ENCODE peak calls at places on chromosomes 1 and 21, in four cellular contexts. One of them, this sample, is unnamed. For H3K9me3, the result is how much of the 10 kb centered on the place peaks cover.

GRCh38 chr1:2344744-2345296 is 46.5 kb downstream of the MORN1 start:
- DNase-seq in lung: no peak
- DNase-seq in transverse colon: no peak
- DNase-seq in heart right ventricle: peak
- DNase-seq in this sample: no peak

GRCh38 chr21:44497641-44498243 is 42.3 kb downstream of the KRTAP10-1 start:
- DNase-seq in lung: no peak
- DNase-seq in transverse colon: no peak
- DNase-seq in heart right ventricle: no peak
- DNase-seq in this sample: no peak

GRCh38 chr1:100353988-100354387 is 1.7 kb downstream of the CDC14A start:
- DNase-seq in lung: no peak
- DNase-seq in transverse colon: no peak
- DNase-seq in heart right ventricle: no peak
- DNase-seq in this sample: no peak

GRCh38 chr1:57796609-57797008 is 372.7 kb upstream of the DAB1 start:
- DNase-seq in lung: no peak
- DNase-seq in transverse colon: no peak
- DNase-seq in heart right ventricle: no peak
- DNase-seq in this sample: no peak

GRCh38 chr1:44144962-44145756 is 3.7 kb upstream of the KLF18 start:
- DNase-seq in lung: no peak
- DNase-seq in transverse colon: no peak
- DNase-seq in heart right ventricle: no peak
- DNase-seq in this sample: no peak

GRCh38 chr1:116508984-116509980 is 61.5 kb downstream of the CD58 start:
- DNase-seq in lung: no peak
- DNase-seq in transverse colon: peak
- DNase-seq in heart right ventricle: no peak
- DNase-seq in this sample: no peak

GRCh38 chr1:216600730-216601426 is 122.4 kb downstream of the ESRRG start:
- DNase-seq in lung: peak
- DNase-seq in transverse colon: peak
- DNase-seq in heart right ventricle: peak
- DNase-seq in this sample: peak

GRCh38 chr1:212655668-212656440 is 43.8 kb downstream of the BATF3 start:
- DNase-seq in lung: no peak
- DNase-seq in transverse colon: no peak
- DNase-seq in heart right ventricle: no peak
- DNase-seq in this sample: no peak

GRCh38 chr1:72284398-72285073 is 2.2 kb upstream of the NEGR1 start:
- DNase-seq in lung: no peak
- DNase-seq in transverse colon: peak
- DNase-seq in heart right ventricle: peak
- DNase-seq in this sample: no peak

GRCh38 chr1:1543706-1544099 is 3.3 kb upstream of the TMEM240 start:
- DNase-seq in lung: no peak
- DNase-seq in transverse colon: no peak
- DNase-seq in heart right ventricle: peak
- DNase-seq in this sample: peak

GRCh38 chr1:244836598-244836997 is 1.1 kb downstream of the COX20 start:
- DNase-seq in lung: no peak
- DNase-seq in transverse colon: no peak
- DNase-seq in heart right ventricle: no peak
- DNase-seq in this sample: no peak

GRCh38 chr1:214967865-214968575 is 114.5 kb upstream of the KCNK2 start:
- DNase-seq in lung: no peak
- DNase-seq in transverse colon: no peak
- DNase-seq in heart right ventricle: no peak
- DNase-seq in this sample: no peak

GRCh38 chr1:107648071-107648470 is 316.9 kb downstream of the VAV3 start:
- DNase-seq in lung: no peak
- DNase-seq in transverse colon: no peak
- DNase-seq in heart right ventricle: no peak
- DNase-seq in this sample: no peak

GRCh38 chr1:28508435-28508754 is 2.6 kb downstream of the RCC1 start:
- DNase-seq in lung: no peak
- DNase-seq in transverse colon: no peak
- DNase-seq in heart right ventricle: no peak
- DNase-seq in this sample: no peak

GRCh38 chr1:76073471-76073870 is 1.1 kb upstream of the ST6GALNAC3 start:
- DNase-seq in lung: no peak
- DNase-seq in transverse colon: no peak
- DNase-seq in heart right ventricle: no peak
- DNase-seq in this sample: no peak

GRCh38 chr1:155018617-155019348 is 14.8 kb downstream of the DCST2 start:
- DNase-seq in lung: no peak
- DNase-seq in transverse colon: no peak
- DNase-seq in heart right ventricle: no peak
- DNase-seq in this sample: no peak

GRCh38 chr21:16891821-16892220 is 621.0 kb upstream of the CXADR start:
- DNase-seq in lung: no peak
- DNase-seq in transverse colon: no peak
- DNase-seq in heart right ventricle: no peak
- DNase-seq in this sample: no peak

GRCh38 chr1:204711103-204711946 is 25.8 kb upstream of the LRRN2 start:
- DNase-seq in lung: no peak
- DNase-seq in transverse colon: no peak
- DNase-seq in heart right ventricle: no peak
- DNase-seq in this sample: no peak

GRCh38 chr1:12417389-12417788 is 187.6 kb downstream of the VPS13D start:
- DNase-seq in lung: no peak
- DNase-seq in transverse colon: no peak
- DNase-seq in heart right ventricle: no peak
- DNase-seq in this sample: no peak

GRCh38 chr1:111856411-111857135 is 100.9 kb downstream of the DDX20 start:
- DNase-seq in lung: no peak
- DNase-seq in transverse colon: no peak
- DNase-seq in heart right ventricle: no peak
- DNase-seq in this sample: no peak

GRCh38 chr1:244865028-244865371 is 657 bp upstream of the HNRNPU start:
- DNase-seq in lung: peak
- DNase-seq in transverse colon: peak
- DNase-seq in heart right ventricle: peak
- DNase-seq in this sample: peak

GRCh38 chr1:2460203-2460602 is 15.9 kb upstream of the PLCH2 start:
- DNase-seq in lung: no peak
- DNase-seq in transverse colon: no peak
- DNase-seq in heart right ventricle: no peak
- DNase-seq in this sample: no peak

GRCh38 chr1:201649776-201650607 is 111.1 kb downstream of the NAV1 start:
- DNase-seq in lung: peak
- DNase-seq in transverse colon: peak
- DNase-seq in heart right ventricle: peak
- DNase-seq in this sample: peak

GRCh38 chr1:14010431-14010830 is 310.4 kb downstream of the PRDM2 start:
- DNase-seq in lung: no peak
- DNase-seq in transverse colon: no peak
- DNase-seq in heart right ventricle: no peak
- DNase-seq in this sample: no peak

DNA sequence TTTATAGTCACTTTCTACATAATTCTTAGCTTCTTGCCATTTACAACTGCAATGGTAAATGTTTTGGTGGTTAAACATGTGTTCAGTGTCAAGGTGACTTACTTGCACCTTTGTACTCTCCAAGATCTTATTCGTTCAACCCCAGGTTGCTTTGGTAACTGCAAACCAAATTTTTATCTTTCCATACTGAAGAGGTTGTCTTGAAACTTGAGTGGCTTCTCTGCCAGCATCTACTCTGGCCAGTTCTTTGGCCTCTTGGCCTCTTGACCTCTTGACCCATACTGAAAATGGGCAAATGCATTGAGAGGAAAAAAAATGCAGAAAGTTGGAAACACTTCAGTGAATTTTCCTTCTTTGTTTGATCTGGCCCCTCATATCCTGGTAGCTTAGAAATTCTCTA is 88.0 kb upstream of the LRRC7 start:
- DNase-seq in lung: no peak
- DNase-seq in transverse colon: no peak
- DNase-seq in heart right ventricle: no peak
- DNase-seq in this sample: no peak
- H3K9me3 ChIP-seq in lung: under half
- H3K9me3 ChIP-seq in transverse colon: under half
- H3K9me3 ChIP-seq in heart right ventricle: under half
- H3K9me3 ChIP-seq in this sample: under half

GRCh38 chr1:41765109-41765655 is 153.5 kb downstream of the HIVEP3 start:
- DNase-seq in lung: no peak
- DNase-seq in transverse colon: no peak
- DNase-seq in heart right ventricle: no peak
- DNase-seq in this sample: no peak
- H3K4me3 ChIP-seq in lung: no peak
- H3K4me3 ChIP-seq in transverse colon: no peak
- H3K4me3 ChIP-seq in heart right ventricle: peak
- H3K4me3 ChIP-seq in this sample: no peak

DNA sequence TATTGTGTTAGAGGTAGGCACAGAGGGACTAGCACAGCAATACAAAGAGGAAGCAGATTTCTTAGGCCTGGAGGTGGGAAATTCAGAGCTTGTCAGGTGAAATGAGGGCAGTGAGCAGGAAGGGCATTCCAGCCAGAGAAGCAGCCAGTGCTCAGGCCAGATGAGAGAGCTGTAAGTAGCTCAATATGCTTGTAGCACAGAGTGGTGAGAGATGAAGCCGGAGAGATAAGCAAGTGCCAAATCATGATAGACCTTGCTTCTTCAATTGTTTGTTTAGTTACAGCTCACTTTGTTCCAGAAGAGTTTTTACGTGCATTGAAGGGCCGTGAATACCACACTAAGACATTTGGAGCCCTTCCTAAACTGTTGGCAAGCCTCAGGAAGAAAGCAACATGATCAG is 42.0 kb upstream of the ADAMTS1 start:
- DNase-seq in lung: no peak
- DNase-seq in transverse colon: no peak
- DNase-seq in heart right ventricle: no peak
- DNase-seq in this sample: no peak
- H3K9me3 ChIP-seq in lung: under half
- H3K9me3 ChIP-seq in transverse colon: under half
- H3K9me3 ChIP-seq in heart right ventricle: under half
- H3K9me3 ChIP-seq in this sample: under half

GRCh38 chr21:29334717-29335428 is 36.2 kb downstream of the BACH1 start:
- DNase-seq in lung: no peak
- DNase-seq in transverse colon: no peak
- DNase-seq in heart right ventricle: no peak
- DNase-seq in this sample: no peak
- H3K4me3 ChIP-seq in lung: no peak
- H3K4me3 ChIP-seq in transverse colon: no peak
- H3K4me3 ChIP-seq in heart right ventricle: no peak
- H3K4me3 ChIP-seq in this sample: no peak

GRCh38 chr1:4601986-4602385 is 52.4 kb upstream of the AJAP1 start:
- DNase-seq in lung: no peak
- DNase-seq in transverse colon: no peak
- DNase-seq in heart right ventricle: no peak
- DNase-seq in this sample: peak

GRCh38 chr1:4598561-4598960 is 55.8 kb upstream of the AJAP1 start:
- DNase-seq in lung: no peak
- DNase-seq in transverse colon: no peak
- DNase-seq in heart right ventricle: no peak
- DNase-seq in this sample: peak

GRCh38 chr1:4599951-4600481 is 54.4 kb upstream of the AJAP1 start:
- DNase-seq in lung: no peak
- DNase-seq in transverse colon: no peak
- DNase-seq in heart right ventricle: no peak
- DNase-seq in this sample: peak

GRCh38 chr1:4600615-4601460 is 53.6 kb upstream of the AJAP1 start:
- DNase-seq in lung: no peak
- DNase-seq in transverse colon: no peak
- DNase-seq in heart right ventricle: no peak
- DNase-seq in this sample: peak

GRCh38 chr1:4599521-4599920 is 54.9 kb upstream of the AJAP1 start:
- DNase-seq in lung: no peak
- DNase-seq in transverse colon: no peak
- DNase-seq in heart right ventricle: no peak
- DNase-seq in this sample: peak
- H3K9me3 ChIP-seq in lung: under half
- H3K9me3 ChIP-seq in transverse colon: under half
- H3K9me3 ChIP-seq in heart right ventricle: under half
- H3K9me3 ChIP-seq in this sample: under half

GRCh38 chr1:24862775-24863483 is 67.1 kb downstream of the RUNX3 start:
- DNase-seq in lung: peak
- DNase-seq in transverse colon: no peak
- DNase-seq in heart right ventricle: no peak
- DNase-seq in this sample: no peak

GRCh38 chr1:24865587-24865986 is 64.5 kb downstream of the RUNX3 start:
- DNase-seq in lung: no peak
- DNase-seq in transverse colon: no peak
- DNase-seq in heart right ventricle: no peak
- DNase-seq in this sample: no peak

GRCh38 chr1:24866211-24867063 is 63.6 kb downstream of the RUNX3 start:
- DNase-seq in lung: peak
- DNase-seq in transverse colon: no peak
- DNase-seq in heart right ventricle: no peak
- DNase-seq in this sample: peak

GRCh38 chr1:24865168-24865567 is 64.9 kb downstream of the RUNX3 start:
- DNase-seq in lung: no peak
- DNase-seq in transverse colon: no peak
- DNase-seq in heart right ventricle: no peak
- DNase-seq in this sample: no peak

GRCh38 chr1:24864409-24864808 is 65.7 kb downstream of the RUNX3 start:
- DNase-seq in lung: peak
- DNase-seq in transverse colon: peak
- DNase-seq in heart right ventricle: no peak
- DNase-seq in this sample: peak
- H3K4me3 ChIP-seq in lung: no peak
- H3K4me3 ChIP-seq in transverse colon: no peak
- H3K4me3 ChIP-seq in heart right ventricle: no peak
- H3K4me3 ChIP-seq in this sample: no peak

This sample was measured in stomach.